ENCODE peak calls at places on chromosomes 2 and 18, in four cellular contexts. V is HepG2, E is GM12878, S is K562. Y is an unnamed sample.

GRCh38 chr2:30860715-30861114 is 53.5 kb upstream of the CAPN13 start:
- DNase-seq in S (no peak), V (no peak), E (no peak), Y (no peak)

GRCh38 chr2:167862787-167863186 is 384.6 kb downstream of the STK39 start:
- DNase-seq in S (no peak), E (peak; percentile 15), V (no peak), Y (no peak)

GRCh38 chr18:23531912-23532311 is 28.6 kb downstream of the RMC1 start:
- DNase-seq in E (no peak), V (no peak), S (no peak), Y (no peak)

GRCh38 chr2:97752342-97753334 is 39.3 kb downstream of the ZAP70 start:
- DNase-seq in S (no peak), E (no peak), V (no peak), Y (no peak)

GRCh38 chr18:61900504-61901281 is 7.9 kb upstream of the RNF152 start:
- DNase-seq in S (no peak), V (no peak), E (no peak), Y (no peak)

GRCh38 chr2:106070181-106070580 is 123.9 kb downstream of the UXS1 start:
- DNase-seq in V (no peak), S (no peak), E (no peak), Y (no peak)

GRCh38 chr18:54825626-54826344 is 2.5 kb upstream of the RAB27B start:
- DNase-seq in E (no peak), V (no peak), S (no peak), Y (no peak)

GRCh38 chr2:23803965-23804542 is 122.9 kb downstream of the ATAD2B start:
- DNase-seq in S (peak; percentile 47), V (peak; percentile 28), E (no peak), Y (peak; percentile 61)

GRCh38 chr2:158936978-158937377 is 31.5 kb upstream of the TANC1 start:
- DNase-seq in V (no peak), S (no peak), E (no peak), Y (no peak)

GRCh38 chr18:24914148-24914525 is 437.8 kb downstream of the ZNF521 start:
- DNase-seq in S (no peak), E (no peak), V (no peak), Y (no peak)

GRCh38 chr2:16626497-16626896 is 39.1 kb downstream of the CYRIA start:
- DNase-seq in S (no peak), E (no peak), V (no peak), Y (no peak)

GRCh38 chr2:207054521-207054920 is 111.2 kb downstream of the KLF7 start:
- DNase-seq in V (no peak), S (no peak), E (no peak), Y (no peak)
- TF ChIP-seq CHD4 in V (no peak), S (no peak), E (no peak), Y (no peak)

GRCh38 chr2:100704156-100704555 is 115.8 kb upstream of the NPAS2 start:
- DNase-seq in V (no peak), S (no peak), E (no peak), Y (no peak)
- TF ChIP-seq CHD4 in V (no peak), S (no peak), E (no peak), Y (no peak)

DNA sequence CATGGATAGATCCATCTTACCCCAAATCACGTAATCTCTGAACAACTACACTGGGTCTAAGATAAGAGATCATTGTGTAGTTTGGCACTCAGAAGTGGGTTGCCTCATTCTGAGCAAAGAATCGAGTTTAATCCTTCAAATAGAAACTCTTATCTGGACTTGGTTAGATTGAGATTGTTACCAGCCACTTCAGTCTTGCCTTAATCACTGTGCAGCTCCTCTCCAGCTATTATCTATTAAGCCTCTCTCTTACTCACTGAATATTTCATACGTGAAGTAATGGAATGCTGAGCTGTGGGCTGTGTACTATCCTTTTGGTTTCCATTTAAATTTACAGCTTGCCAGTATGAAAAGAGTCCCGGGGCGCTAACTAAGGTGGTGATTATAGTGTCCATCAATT is 65.6 kb upstream of the NCKAP5 start:
- DNase-seq in V (no peak), E (no peak), S (no peak), Y (no peak)
- TF ChIP-seq CHD4 in V (no peak), E (no peak), S (no peak), Y (no peak)

GRCh38 chr18:58225101-58225500 is 181.1 kb downstream of the NEDD4L start:
- DNase-seq in V (no peak), S (no peak), E (peak; percentile 71), Y (no peak)
- TF ChIP-seq CHD4 in V (no peak), S (no peak), E (no peak), Y (no peak)

GRCh38 chr2:157572725-157573124 is 55.9 kb downstream of the ACVR1C start:
- DNase-seq in V (peak; percentile 29), E (no peak), S (no peak), Y (peak; percentile 36)
- TF ChIP-seq CHD4 in V (no peak), E (no peak), S (no peak), Y (no peak)

GRCh38 chr2:18860179-18860578 is 270.8 kb upstream of the NT5C1B start:
- DNase-seq in V (no peak), E (no peak), S (no peak), Y (no peak)

GRCh38 chr2:18856766-18857165 is 267.4 kb upstream of the NT5C1B start:
- DNase-seq in V (no peak), S (no peak), E (no peak), Y (no peak)

GRCh38 chr2:18849841-18850578 is 260.6 kb upstream of the NT5C1B start:
- DNase-seq in E (no peak), V (no peak), S (no peak), Y (no peak)

DNA sequence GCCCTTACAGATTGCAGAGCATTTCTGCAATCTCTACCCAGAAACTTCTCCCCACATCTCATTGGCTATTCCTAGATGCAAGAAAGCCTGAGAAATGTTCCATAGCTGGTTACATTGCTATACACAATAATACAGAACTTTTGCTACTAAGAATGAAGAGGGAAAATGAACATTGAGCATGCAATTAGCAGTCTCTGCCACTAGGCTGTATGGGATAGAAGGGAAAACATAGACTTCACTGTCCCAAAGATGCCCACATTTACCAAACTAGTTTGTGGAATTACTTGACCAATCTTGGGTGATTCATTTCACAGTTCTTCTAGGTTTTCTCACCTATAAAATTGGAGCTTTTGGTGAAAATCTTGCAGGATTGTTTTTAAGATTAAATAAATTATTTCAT is 265.7 kb upstream of the NT5C1B start:
- DNase-seq in S (no peak), V (peak; percentile 15), E (no peak), Y (peak; percentile 27)
- TF ChIP-seq CHD4 in S (no peak), V (no peak), E (no peak), Y (no peak)

GRCh38 chr2:8862230-8862629 is 24.8 kb upstream of the KIDINS220 start:
- DNase-seq in E (no peak), V (no peak), S (no peak), Y (no peak)

GRCh38 chr2:8861797-8862196 is 24.4 kb upstream of the KIDINS220 start:
- DNase-seq in S (no peak), V (no peak), E (no peak), Y (no peak)

GRCh38 chr2:8867363-8867762 is 29.9 kb upstream of the KIDINS220 start:
- DNase-seq in S (no peak), E (no peak), V (no peak), Y (no peak)

GRCh38 chr2:8860239-8860638 is 22.8 kb upstream of the KIDINS220 start:
- DNase-seq in S (no peak), E (no peak), V (no peak), Y (no peak)

DNA sequence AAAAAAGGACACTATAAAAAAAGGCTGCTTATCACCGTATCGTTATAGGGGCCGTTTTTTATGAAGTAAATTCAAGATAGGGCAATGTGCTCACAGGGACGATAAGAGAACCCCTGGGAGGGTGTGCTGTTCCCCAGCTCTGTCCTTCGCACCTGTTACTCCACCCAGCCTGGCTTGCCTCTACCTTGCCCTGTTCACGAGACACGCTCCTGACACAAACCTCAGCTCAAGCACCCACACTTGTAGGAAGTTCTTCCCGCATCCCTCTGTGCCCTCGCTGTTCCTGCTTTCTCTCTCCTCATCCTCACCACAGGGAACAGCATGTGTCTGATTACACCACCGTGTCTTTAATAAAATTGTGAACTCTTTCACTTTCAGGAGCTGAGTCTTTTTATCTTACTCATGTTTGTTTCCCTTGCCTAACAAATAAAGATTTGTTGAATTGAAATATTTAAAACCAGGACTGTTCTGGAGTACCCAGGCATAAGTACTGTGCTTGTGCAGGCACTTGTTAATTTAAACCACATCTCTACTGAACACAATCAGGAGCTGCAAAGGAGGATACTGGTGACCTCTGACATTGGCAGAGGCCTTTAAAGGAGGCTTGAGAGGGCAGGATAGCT is 26.0 kb upstream of the KIDINS220 start:
- DNase-seq in E (no peak), V (no peak), S (no peak), Y (no peak)
- TF ChIP-seq CHD4 in E (no peak), V (no peak), S (no peak), Y (no peak)